ENCODE peak calls at places on chromosome 10, in ten cellular contexts. P is stimulated activated CD8-positive, alpha-beta memory T cell treated with anti-CD3 and anti-CD28 coated beads, Interleukin-7, amount 100 ng/mL, for 24 hours; R is astrocyte of the spinal cord; E is SJSA1; X is occipital lobe; K is cardiac muscle cell; N is activated gamma-delta T cell treated with Interleukin-2 at 50 U/mL for 16 hours; T is progenitor cell of endocrine pancreas; Y is WTC11; Q is retinal pigment epithelial cell. B is an unnamed sample.
A peak's percentile ranks its signal among the peaks of the same experiment; 100 is the strongest.

GRCh38 chr10:90432891-90433290 is 424.9 kb downstream of the HTR7 start:
- DNase-seq in P (no peak), R (no peak), E (no peak), X (no peak), K (no peak), N (no peak), T (no peak), Y (no peak), Q (peak; percentile 63), B (no peak)

GRCh38 chr10:132941640-132942051 is 724 bp downstream of the CFAP46 start:
- DNase-seq in P (no peak), R (peak; percentile 1), E (no peak), X (no peak), K (no peak), N (no peak), T (no peak), Y (no peak), Q (no peak), B (no peak)

GRCh38 chr10:26557641-26558014 is 119.5 kb downstream of the APBB1IP start:
- DNase-seq in P (no peak), R (no peak), E (no peak), X (no peak), K (peak; percentile 44), N (no peak), T (no peak), Y (no peak), Q (peak; percentile 50), B (no peak)

GRCh38 chr10:101046332-101047238 is 15.2 kb upstream of the KAZALD1 start:
- DNase-seq in P (no peak), R (no peak), E (no peak), X (no peak), K (no peak), N (no peak), T (no peak), Y (peak; percentile 59), Q (no peak), B (no peak)

GRCh38 chr10:119198438-119198837 is 8.9 kb upstream of the GRK5 start:
- DNase-seq in P (no peak), R (no peak), E (no peak), X (no peak), K (peak; percentile 40), N (no peak), T (no peak), Y (peak; percentile 51), Q (no peak), B (no peak)

GRCh38 chr10:107548301-107548700 is 383.8 kb upstream of the SORCS1 start:
- DNase-seq in P (no peak), R (no peak), E (no peak), X (peak; percentile 50), K (no peak), N (no peak), T (no peak), Y (peak; percentile 29), Q (no peak), B (no peak)

GRCh38 chr10:70974351-70974901 is 86.1 kb upstream of the PCBD1 start:
- DNase-seq in P (no peak), R (no peak), E (no peak), X (no peak), K (peak; percentile 16), N (no peak), T (no peak), Y (no peak), Q (peak; percentile 76), B (no peak)

GRCh38 chr10:21993360-21994001 is 10.0 kb downstream of the DNAJC1 start:
- DNase-seq in P (no peak), R (peak; percentile 49), E (no peak), X (no peak), K (peak; percentile 62), N (no peak), T (no peak), Y (no peak), Q (no peak), B (no peak)

GRCh38 chr10:70357447-70358035 is 24.9 kb downstream of the LRRC20 start:
- DNase-seq in P (no peak), R (no peak), E (peak; percentile 78), X (no peak), K (no peak), N (no peak), T (no peak), Y (no peak), Q (no peak), B (no peak)

B was measured in D721Med.